ENCODE peak calls at places on chromosome 22, in seven cellular contexts. V, Q, G, S, Z, I and M are unnamed samples.

GRCh38 chr22:38513063-38513462 is 7.0 kb upstream of the DDX17 start:
- DNase-seq in V (no peak), I (no peak), S (no peak), Q (no peak), Z (no peak), G (no peak), M (no peak)

GRCh38 chr22:47021371-47022074 is 259.1 kb downstream of the TBC1D22A start:
- DNase-seq in G (no peak), Q (no peak), I (no peak), S (no peak), Z (no peak), V (peak; percentile 18), M (no peak)

GRCh38 chr22:49238181-49239141 is 589.2 kb downstream of the BRD1 start:
- DNase-seq in G (no peak), I (no peak), V (no peak), S (no peak), Q (peak; percentile 18), Z (no peak), M (no peak)

GRCh38 chr22:46911341-46911740 is 148.9 kb downstream of the TBC1D22A start:
- DNase-seq in Q (no peak), Z (no peak), G (no peak), S (no peak), V (no peak), I (no peak), M (no peak)

GRCh38 chr22:22872722-22873708 is 14.6 kb upstream of the IGLL5 start:
- DNase-seq in I (no peak), Q (peak; percentile 23), Z (no peak), G (no peak), V (no peak), S (no peak), M (no peak)

GRCh38 chr22:25797891-25798290 is 55.9 kb downstream of the MYO18B start:
- DNase-seq in S (no peak), V (no peak), Q (no peak), Z (no peak), I (no peak), G (no peak), M (no peak)

GRCh38 chr22:50705219-50705691 is 32.6 kb downstream of the SHANK3 start:
- DNase-seq in Q (peak; percentile 90), S (peak; percentile 58), Z (peak; percentile 66), G (peak; percentile 70), I (no peak), V (no peak), M (no peak)

GRCh38 chr22:33829549-33830280 is 90.6 kb downstream of the LARGE1 start:
- DNase-seq in I (no peak), V (no peak), Z (no peak), G (no peak), S (no peak), Q (no peak), M (no peak)

GRCh38 chr22:44455151-44455962 is 42.7 kb downstream of the RTL6 start:
- DNase-seq in G (no peak), Z (no peak), S (peak; percentile 22), Q (peak; percentile 50), I (no peak), V (no peak), M (no peak)

GRCh38 chr22:39661842-39662676 is 91.5 kb downstream of the CACNA1I start:
- DNase-seq in Z (no peak), V (peak; percentile 62), S (peak; percentile 46), G (no peak), Q (no peak), I (no peak), M (no peak)

GRCh38 chr22:50612168-50612714 is 11.6 kb downstream of the MAPK8IP2 start:
- DNase-seq in Q (no peak), G (no peak), V (no peak), Z (no peak), S (no peak), I (no peak), M (no peak)

GRCh38 chr22:21657361-21658118 is 8.3 kb upstream of the PPIL2 start:
- DNase-seq in I (peak; percentile 19), Q (no peak), V (peak; percentile 89), S (peak; percentile 83), Z (no peak), G (peak; percentile 15), M (peak; percentile 71)

GRCh38 chr22:21064917-21065864 is 19.4 kb downstream of the LRRC74B start:
- DNase-seq in V (no peak), Q (peak; percentile 61), Z (no peak), G (no peak), I (peak; percentile 23), S (no peak), M (peak; percentile 11)

GRCh38 chr22:46413725-46414379 is 78.3 kb downstream of the TRMU start:
- DNase-seq in Q (no peak), S (no peak), G (no peak), I (no peak), V (no peak), Z (no peak), M (no peak)

GRCh38 chr22:48061726-48062125 is 1299.3 kb downstream of the TBC1D22A start:
- DNase-seq in Q (no peak), V (no peak), Z (no peak), G (no peak), S (no peak), I (no peak), M (no peak)

GRCh38 chr22:20591660-20592310 is 84.4 kb downstream of the MED15 start:
- DNase-seq in Q (no peak), Z (peak; percentile 71), S (peak; percentile 58), I (peak; percentile 26), V (peak; percentile 27), G (no peak), M (peak; percentile 26)

GRCh38 chr22:45863981-45864751 is 112.8 kb downstream of the WNT7B start:
- DNase-seq in S (peak; percentile 41), V (peak; percentile 64), Z (peak; percentile 28), I (peak; percentile 61), Q (peak; percentile 66), G (peak; percentile 61), M (peak; percentile 75)

GRCh38 chr22:48415535-48415934 is 1412.1 kb downstream of the BRD1 start:
- DNase-seq in I (no peak), Q (no peak), V (no peak), G (no peak), S (no peak), Z (no peak), M (no peak)

GRCh38 chr22:44311104-44311854 is 1.5 kb downstream of the SHISAL1 start:
- DNase-seq in S (no peak), G (no peak), Q (no peak), I (no peak), Z (no peak), V (no peak), M (no peak)

GRCh38 chr22:48224332-48224731 is 1461.9 kb downstream of the TBC1D22A start:
- DNase-seq in I (no peak), Q (peak; percentile 44), S (no peak), G (no peak), V (no peak), Z (no peak), M (no peak)

GRCh38 chr22:24429411-24430365 is 2.3 kb downstream of the ADORA2A start:
- DNase-seq in Z (no peak), S (no peak), V (no peak), Q (peak; percentile 73), G (peak; percentile 20), I (no peak), M (no peak)

GRCh38 chr22:27420817-27421361 is 380.7 kb downstream of the MN1 start:
- DNase-seq in Z (peak; percentile 93), G (peak; percentile 97), V (no peak), I (peak; percentile 97), Q (peak; percentile 77), S (peak; percentile 92), M (peak; percentile 96)
- H3K4me3 ChIP-seq in Z (peak overlapping the region; percentile 15), G (no peak overlapping the region), V (no peak overlapping the region), I (peak overlapping the region; percentile 25), Q (no peak overlapping the region), S (no peak overlapping the region), M (peak overlapping the region; percentile 14)

DNA sequence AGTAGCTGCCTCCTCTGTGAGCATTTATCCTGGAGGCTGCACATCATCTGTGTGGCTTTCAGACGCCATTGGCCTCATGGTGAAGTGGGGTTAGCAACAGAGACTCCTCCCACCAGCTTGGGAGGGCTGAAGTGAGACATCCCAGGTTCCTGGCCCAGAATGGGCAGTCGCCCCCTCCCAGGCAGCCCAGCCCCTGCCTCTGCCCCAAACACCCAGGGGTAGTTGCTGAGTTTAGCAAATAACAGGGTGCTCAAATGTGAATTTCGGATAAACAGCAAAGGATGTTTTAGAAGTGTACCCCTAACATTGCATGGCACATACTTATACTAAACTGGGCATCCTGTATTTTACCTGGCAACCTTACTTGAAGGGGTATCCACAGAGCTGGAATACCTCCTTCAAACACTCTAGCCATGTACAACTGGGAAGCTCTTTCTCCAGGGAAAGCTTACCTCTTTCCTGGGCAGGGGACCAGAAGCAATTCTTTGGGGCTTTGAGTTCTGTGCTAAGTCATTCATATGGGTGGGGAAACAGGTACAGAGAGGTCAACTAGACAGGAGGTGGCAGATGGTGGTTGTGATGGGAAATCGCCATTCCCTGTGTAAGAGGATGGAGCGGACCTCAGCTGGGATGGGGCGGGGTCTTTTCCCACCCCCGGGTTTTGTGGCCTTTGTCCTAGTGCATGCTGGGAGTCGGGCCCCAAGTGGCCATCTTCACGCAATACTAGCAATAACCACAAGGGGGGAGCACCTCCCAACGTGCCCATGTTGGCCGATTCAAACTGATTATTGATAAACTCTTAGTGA is 19.3 kb downstream of the MTFP1 start:
- DNase-seq in G (peak; percentile 70), V (peak; percentile 69), S (peak; percentile 62), Q (peak; percentile 76), I (peak; percentile 44), Z (peak; percentile 67), M (peak; percentile 70)
- H3K4me3 ChIP-seq in G (no peak overlapping the region), V (no peak overlapping the region), S (no peak overlapping the region), Q (no peak overlapping the region), I (no peak overlapping the region), Z (no peak overlapping the region), M (no peak overlapping the region)

DNA sequence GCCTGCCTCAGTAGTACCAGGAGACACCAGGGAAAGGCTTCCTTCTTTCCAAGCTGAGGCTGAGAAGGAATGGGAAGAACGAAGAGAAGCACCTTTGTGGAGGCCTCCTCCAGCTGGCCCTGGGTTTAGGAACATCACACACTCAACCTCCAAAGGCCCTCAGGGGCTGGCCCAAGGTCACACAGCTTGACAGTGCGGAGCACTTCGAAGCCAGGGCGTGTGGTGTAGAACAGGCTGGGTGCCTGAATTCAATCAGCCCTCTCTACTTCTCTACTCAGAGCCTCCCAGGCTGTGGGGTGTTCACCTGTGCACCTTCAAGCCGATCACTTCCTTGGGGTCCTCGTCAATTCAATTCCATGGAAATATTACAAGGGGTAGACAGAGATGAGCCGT is 719 bp upstream of the CSDC2 start:
- DNase-seq in Q (no peak), V (no peak), G (no peak), Z (no peak), I (no peak), S (no peak), M (no peak)
- H3K4me3 ChIP-seq in Q (no peak overlapping the region), V (no peak overlapping the region), G (no peak overlapping the region), Z (no peak overlapping the region), I (peak overlapping the region; percentile 71), S (no peak overlapping the region), M (no peak overlapping the region)

GRCh38 chr22:36856121-36856791 is 4.5 kb upstream of the NCF4 start:
- DNase-seq in G (peak; percentile 90), Q (peak; percentile 95), I (peak; percentile 74), Z (peak; percentile 70), V (peak; percentile 73), S (peak; percentile 89), M (peak; percentile 96)

GRCh38 chr22:36858156-36858555 is 2.6 kb upstream of the NCF4 start:
- DNase-seq in G (no peak), V (no peak), Q (no peak), I (no peak), S (no peak), Z (no peak), M (no peak)

GRCh38 chr22:36858966-36859365 is 1.8 kb upstream of the NCF4 start:
- DNase-seq in Q (no peak), G (no peak), I (no peak), S (no peak), Z (no peak), V (no peak), M (no peak)

GRCh38 chr22:36855478-36855877 is 5.3 kb upstream of the NCF4 start:
- DNase-seq in G (no peak), S (no peak), I (no peak), Z (no peak), Q (no peak), V (no peak), M (no peak)

GRCh38 chr22:36856792-36857135 is 4.0 kb upstream of the NCF4 start:
- DNase-seq in I (no peak), S (no peak), V (no peak), Q (no peak), Z (no peak), G (no peak), M (no peak)
- H3K4me3 ChIP-seq in I (no peak overlapping the region), S (no peak overlapping the region), V (no peak overlapping the region), Q (no peak overlapping the region), Z (no peak overlapping the region), G (no peak overlapping the region), M (no peak overlapping the region)